ENCODE peak calls at places on chromosomes 3 and 15, in five cellular contexts. V is body of pancreas, H is lower lobe of right lung, Z is A549, E is stomach. S is an unnamed sample.

GRCh38 chr3:142963266-142964149 is at the start of gene PAQR9:
- DNase-seq in Z (peak; percentile 44), V (no peak), H (no peak), E (no peak), S (no peak)

GRCh38 chr15:89457086-89457485 is 39.3 kb downstream of the RHCG start:
- DNase-seq in H (no peak), Z (peak; percentile 77), V (no peak), E (no peak), S (no peak)

GRCh38 chr3:136186330-136186729 is 9.8 kb downstream of the MSL2 start:
- DNase-seq in V (no peak), E (peak; percentile 47), Z (no peak), H (no peak), S (no peak)

GRCh38 chr15:95192923-95193322 is 961.6 kb downstream of the MCTP2 start:
- DNase-seq in V (no peak), E (no peak), Z (no peak), H (no peak), S (no peak)

GRCh38 chr15:67700023-67700422 is 125.3 kb upstream of the SKOR1 start:
- DNase-seq in E (no peak), V (no peak), H (no peak), Z (no peak), S (no peak)

GRCh38 chr15:68369931-68370767 is 61.8 kb downstream of the ITGA11 start:
- DNase-seq in H (no peak), Z (no peak), V (no peak), E (no peak), S (peak; percentile 23)

GRCh38 chr3:1699361-1699920 is 399.2 kb upstream of the CNTN4 start:
- DNase-seq in E (no peak), V (no peak), H (no peak), Z (no peak), S (no peak)

GRCh38 chr15:70358871-70359647 is 261.3 kb upstream of the TLE3 start:
- DNase-seq in V (no peak), Z (no peak), H (no peak), E (no peak), S (no peak)

GRCh38 chr15:75348563-75349350 is 1.9 kb downstream of the NEIL1 start:
- DNase-seq in H (peak; percentile 50), V (peak; percentile 45), E (peak; percentile 40), Z (no peak), S (peak; percentile 77)

GRCh38 chr3:161171113-161171512 is 50.0 kb upstream of the NMD3 start:
- DNase-seq in V (no peak), H (no peak), Z (peak; percentile 3), E (no peak), S (peak; percentile 78)

GRCh38 chr3:85360742-85361387 is 402.1 kb downstream of the CADM2 start:
- DNase-seq in E (peak; percentile 37), H (no peak), V (peak; percentile 44), Z (peak; percentile 73), S (no peak)

GRCh38 chr15:56205061-56205876 is 38.4 kb downstream of the RFX7 start:
- DNase-seq in Z (no peak), E (no peak), V (no peak), H (no peak), S (no peak)

GRCh38 chr3:47536221-47536891 is 22.8 kb upstream of the ELP6 start:
- DNase-seq in E (no peak), V (no peak), H (no peak), Z (no peak), S (no peak)

GRCh38 chr15:87747106-87747505 is 509.4 kb downstream of the NTRK3 start:
- DNase-seq in H (no peak), E (no peak), Z (no peak), V (no peak), S (no peak)

DNA sequence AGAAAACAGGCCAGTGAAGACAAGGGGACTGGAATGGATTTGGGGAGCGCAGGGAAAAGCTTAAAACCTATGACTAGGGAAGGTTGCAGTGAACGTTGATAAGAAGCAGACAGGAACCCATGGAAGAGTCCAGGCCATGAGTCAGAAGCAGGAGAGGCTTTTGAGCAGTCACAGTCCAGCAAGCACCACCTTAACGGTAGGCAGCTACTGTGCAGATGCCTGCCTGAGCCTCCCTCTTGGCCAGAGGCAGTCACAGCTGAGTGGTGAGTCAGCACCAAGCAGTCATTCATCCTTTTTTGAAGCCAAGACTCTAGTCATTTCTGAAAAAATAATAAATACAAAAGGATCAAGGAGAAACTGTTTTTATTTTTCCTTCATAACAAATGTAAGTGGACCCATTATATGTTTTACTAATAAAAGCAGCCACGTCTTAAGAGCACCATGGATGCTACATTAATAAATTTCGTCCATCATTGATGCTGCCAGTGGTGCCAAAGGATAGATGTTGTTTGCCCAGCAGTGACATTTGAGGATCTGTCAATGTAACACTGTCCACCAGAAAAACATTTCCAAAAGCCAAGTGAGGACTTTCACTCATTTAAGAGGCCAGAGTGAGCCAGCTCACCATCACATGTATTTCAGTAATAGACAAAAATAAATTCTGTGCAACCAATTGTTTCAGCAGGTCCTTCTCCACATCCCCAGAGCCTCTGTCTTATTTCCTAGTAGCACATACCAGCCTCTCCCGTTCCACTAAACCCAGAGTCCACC is 42.1 kb upstream of the ACTC1 start:
- DNase-seq in E (no peak), H (no peak), V (no peak), Z (peak; percentile 55), S (no peak)
- H3K27ac ChIP-seq in E (no peak overlapping the region), H (no peak overlapping the region), V (no peak overlapping the region), Z (peak overlapping the region; percentile 10), S (no peak overlapping the region)

GRCh38 chr3:137772231-137772617 is 8.1 kb downstream of the SOX14 start:
- DNase-seq in Z (no peak), E (no peak), H (no peak), V (no peak), S (no peak)
- H3K4me3 ChIP-seq in Z (no peak overlapping the region), E (no peak overlapping the region), H (no peak overlapping the region), V (no peak overlapping the region), S (no peak overlapping the region)

GRCh38 chr3:71725279-71725991 is at the start of gene EIF4E3:
- DNase-seq in H (peak; percentile 60), E (peak; percentile 44), V (peak; percentile 40), Z (no peak), S (peak; percentile 79)
- H3K4me1 ChIP-seq in H (peaks cover 17% of the 10 kb centered on the region), E (peaks cover 39% of the 10 kb centered on the region), V (peaks cover 22% of the 10 kb centered on the region), Z (peaks cover 7% of the 10 kb centered on the region), S (peaks cover 7% of the 10 kb centered on the region)

DNA sequence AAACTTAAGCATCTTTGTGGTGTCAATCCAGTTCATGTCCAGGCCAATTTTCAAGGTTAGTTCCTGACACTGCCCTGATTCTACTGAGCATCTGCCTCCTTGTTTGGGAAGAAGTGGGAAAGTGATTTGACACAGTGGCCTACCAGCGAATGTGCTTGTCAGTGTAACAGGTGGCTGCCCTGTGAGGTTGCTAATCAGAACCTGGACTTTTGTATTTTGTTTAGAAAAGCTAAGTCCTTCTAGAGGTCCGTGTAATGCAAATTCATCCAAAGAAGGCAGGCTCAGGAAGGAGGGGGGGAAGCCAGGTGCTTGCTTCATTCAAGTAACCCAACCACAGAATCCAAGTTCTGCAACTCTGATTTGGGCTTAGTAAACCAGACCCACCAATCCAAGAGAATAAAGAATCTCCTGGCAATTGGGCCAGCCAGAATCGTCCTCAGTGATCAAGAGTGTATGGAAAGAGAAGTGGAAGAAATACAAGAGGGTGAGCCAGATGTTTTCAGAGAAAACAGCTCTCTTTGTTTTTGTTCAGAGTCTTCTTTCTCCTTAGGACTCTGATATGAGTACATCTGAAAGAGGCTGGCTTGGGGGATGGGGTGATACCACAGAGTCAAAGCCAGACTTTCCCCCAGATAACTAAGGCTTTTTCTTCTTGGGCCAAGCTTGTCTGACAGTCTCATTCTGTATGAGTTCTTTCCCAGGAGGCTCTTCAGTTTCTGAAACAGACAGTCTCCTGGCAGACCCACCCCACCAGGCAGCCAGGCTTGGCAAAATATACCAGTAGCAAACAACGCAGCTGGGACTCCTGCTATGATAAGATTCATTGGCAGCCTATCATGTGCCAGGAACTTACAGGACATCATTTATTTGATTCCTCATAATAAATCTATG is 508.9 kb upstream of the TBL1XR1 start:
- DNase-seq in H (no peak), E (no peak), Z (no peak), V (no peak), S (peak; percentile 69)
- H3K27ac ChIP-seq in H (no peak overlapping the region), E (no peak overlapping the region), Z (no peak overlapping the region), V (no peak overlapping the region), S (peak overlapping the region; percentile 73)

GRCh38 chr3:52248816-52249547 is 3.4 kb downstream of the PPM1M start:
- DNase-seq in H (no peak), E (peak; percentile 41), Z (no peak), V (no peak), S (peak; percentile 81)

GRCh38 chr3:52246264-52246620 is 683 bp downstream of the PPM1M start:
- DNase-seq in E (no peak), V (no peak), H (no peak), Z (no peak), S (no peak)

GRCh38 chr3:52246728-52247454 is 1.3 kb downstream of the PPM1M start:
- DNase-seq in E (no peak), Z (no peak), H (peak; percentile 67), V (no peak), S (no peak)

GRCh38 chr3:52248165-52248541 is 2.6 kb downstream of the PPM1M start:
- DNase-seq in Z (no peak), E (no peak), V (no peak), H (no peak), S (peak; percentile 46)

DNA sequence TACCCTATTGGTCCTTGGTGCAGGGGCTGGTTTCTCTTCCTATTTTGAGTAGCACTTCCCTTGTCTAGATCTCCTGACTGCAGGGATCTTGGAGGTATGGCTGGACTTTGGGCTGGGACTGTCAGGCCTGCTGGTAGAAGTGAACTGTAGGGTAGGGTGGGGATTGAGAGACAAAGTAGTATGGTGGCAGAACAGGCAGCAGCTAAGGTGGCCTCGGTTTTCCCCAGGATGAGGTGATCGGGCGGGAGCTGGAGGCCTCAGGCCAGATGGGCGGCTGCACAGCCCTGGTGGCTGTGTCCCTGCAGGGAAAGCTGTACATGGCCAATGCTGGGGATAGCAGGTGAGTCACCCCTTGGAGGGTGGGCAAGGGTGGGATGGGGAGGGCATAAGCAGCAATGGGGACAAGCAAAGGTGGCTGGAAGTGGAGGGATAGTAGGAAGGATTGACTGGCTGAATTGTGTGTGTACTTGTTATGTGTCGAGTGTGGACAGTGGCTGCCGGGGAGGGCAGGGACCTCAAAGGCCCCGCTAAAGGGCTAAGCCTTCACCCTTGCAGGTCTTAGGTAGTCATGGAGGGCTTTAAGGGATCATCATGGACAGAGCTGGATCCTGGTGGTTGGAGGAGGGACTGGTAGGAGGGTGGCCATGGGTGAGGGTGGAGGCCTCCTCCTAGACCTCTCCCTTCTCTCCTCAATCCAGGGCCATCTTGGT is 2.1 kb downstream of the PPM1M start:
- DNase-seq in V (no peak), E (no peak), Z (no peak), H (no peak), S (peak; percentile 62)
- H3K4me3 ChIP-seq in V (no peak overlapping the region), E (peak overlapping the region; percentile 65), Z (no peak overlapping the region), H (no peak overlapping the region), S (no peak overlapping the region)